ENCODE peak calls at places on chromosomes 16 and 17, in seven cellular contexts. X is uterus; Z is endodermal cell; Q is transverse colon; K is adrenal gland; I is CD8-positive, alpha-beta T cell; Y is left ventricle myocardium inferior. J is an unnamed sample. For H3K4me1, the result is how much of the 10 kb centered on the place peaks cover.

GRCh38 chr17:28612936-28613872 is 781 bp downstream of the RSKR start:
- DNase-seq in X (no peak), I (peak), Q (peak), Z (peak), K (no peak), Y (no peak), J (no peak)

GRCh38 chr16:73996624-73997339 is 299.8 kb upstream of the PSMD7 start:
- DNase-seq in Z (no peak), Q (peak), Y (no peak), K (no peak), X (no peak), I (no peak), J (no peak)

GRCh38 chr17:81733507-81734404 is 21.7 kb downstream of the SLC25A10 start:
- DNase-seq in Z (peak), K (peak), Y (peak), X (peak), Q (peak), I (peak), J (no peak)

GRCh38 chr16:65054457-65054856 is 67.4 kb downstream of the CDH11 start:
- DNase-seq in Y (no peak), X (no peak), Q (no peak), I (no peak), Z (no peak), K (no peak), J (no peak)

GRCh38 chr16:27285676-27286196 is 17.2 kb upstream of the NSMCE1 start:
- DNase-seq in I (no peak), Z (no peak), K (no peak), X (peak), Q (peak), Y (no peak), J (no peak)

GRCh38 chr17:64964796-64965195 is 45.5 kb upstream of the LRRC37A3 start:
- DNase-seq in Y (no peak), K (no peak), Q (no peak), Z (no peak), I (no peak), X (no peak), J (peak)

GRCh38 chr17:42560246-42560645 is 1.7 kb upstream of the COASY start:
- DNase-seq in X (no peak), Z (no peak), K (no peak), I (no peak), Q (no peak), Y (no peak), J (no peak)

GRCh38 chr16:84138824-84139627 is 6.0 kb downstream of the HSDL1 start:
- DNase-seq in Q (no peak), K (peak), I (no peak), Y (no peak), Z (no peak), X (no peak), J (peak)

GRCh38 chr16:68686905-68687304 is 41.8 kb downstream of the CDH3 start:
- DNase-seq in K (no peak), Y (no peak), Z (no peak), I (no peak), Q (no peak), X (no peak), J (no peak)

GRCh38 chr16:75420987-75421819 is 12.1 kb downstream of the CFDP1 start:
- DNase-seq in I (no peak), X (peak), K (peak), Y (peak), Z (peak), Q (peak), J (no peak)

GRCh38 chr17:82019905-82020873 is 2.5 kb downstream of the CENPX start:
- DNase-seq in Z (peak), Y (peak), Q (peak), K (no peak), I (peak), X (no peak), J (no peak)

GRCh38 chr17:28889996-28890395 is 7.5 kb downstream of the FLOT2 start:
- DNase-seq in Q (no peak), K (no peak), Z (no peak), I (no peak), X (no peak), Y (no peak), J (no peak)

GRCh38 chr17:33038740-33039139 is 47.1 kb downstream of the SPACA3 start:
- DNase-seq in Y (no peak), K (peak), Z (peak), I (no peak), Q (peak), X (peak), J (peak)

GRCh38 chr17:64092111-64092510 is 37.8 kb downstream of the ERN1 start:
- DNase-seq in Y (no peak), X (no peak), Q (no peak), I (no peak), Z (no peak), K (no peak), J (no peak)

GRCh38 chr16:5069854-5070253 is 1.8 kb upstream of the ALG1 start:
- DNase-seq in I (no peak), X (no peak), K (no peak), Z (no peak), Y (no peak), Q (no peak), J (no peak)

DNA sequence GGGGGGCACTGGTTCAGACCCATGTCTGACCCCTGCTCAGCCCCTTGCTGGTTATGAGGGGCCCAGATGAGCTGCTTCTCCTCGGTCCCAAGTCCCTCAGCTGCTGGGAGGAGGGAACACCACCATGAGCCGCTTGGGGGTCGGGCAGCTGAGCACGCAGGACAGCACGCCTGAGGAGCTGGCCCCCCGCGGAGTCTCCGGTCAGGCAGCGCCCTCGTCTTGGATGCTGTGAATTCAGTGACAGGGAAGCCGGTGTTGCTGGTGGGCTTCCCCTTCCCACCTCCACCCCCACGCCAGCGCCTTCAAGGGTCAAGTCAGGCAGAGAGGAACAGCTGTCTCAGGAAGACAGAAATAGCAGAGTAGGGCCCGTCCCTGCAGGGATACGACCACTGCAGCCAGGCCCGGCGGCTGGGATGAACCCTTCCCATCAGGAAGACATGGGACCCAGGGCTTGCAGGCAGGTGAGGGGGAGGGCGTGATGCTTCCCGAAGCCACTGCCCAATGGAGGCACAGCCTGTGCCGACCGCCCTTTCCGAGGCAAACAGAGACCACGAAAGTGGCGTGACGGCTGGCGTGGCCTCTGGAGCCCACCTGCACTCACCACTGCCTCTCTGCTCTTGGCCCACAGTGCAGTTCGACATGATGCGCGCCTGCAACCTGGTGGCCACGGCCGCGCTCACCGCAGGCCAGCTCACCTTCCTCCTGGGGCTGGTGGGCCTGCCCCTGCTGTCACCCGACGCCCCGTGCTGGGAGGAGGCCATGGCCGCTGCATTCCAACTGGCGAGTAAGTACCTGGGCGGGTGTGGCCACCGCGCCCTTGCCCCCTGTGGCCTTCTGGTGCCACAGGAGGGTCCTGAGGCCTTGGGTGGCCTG is 8.1 kb downstream of the TMEM204 start:
- DNase-seq in I (no peak), Q (no peak), K (no peak), X (no peak), Z (no peak), Y (no peak), J (no peak)
- H3K27ac ChIP-seq in I (no peak), Q (no peak), K (no peak), X (no peak), Z (no peak), Y (peak), J (no peak)

DNA sequence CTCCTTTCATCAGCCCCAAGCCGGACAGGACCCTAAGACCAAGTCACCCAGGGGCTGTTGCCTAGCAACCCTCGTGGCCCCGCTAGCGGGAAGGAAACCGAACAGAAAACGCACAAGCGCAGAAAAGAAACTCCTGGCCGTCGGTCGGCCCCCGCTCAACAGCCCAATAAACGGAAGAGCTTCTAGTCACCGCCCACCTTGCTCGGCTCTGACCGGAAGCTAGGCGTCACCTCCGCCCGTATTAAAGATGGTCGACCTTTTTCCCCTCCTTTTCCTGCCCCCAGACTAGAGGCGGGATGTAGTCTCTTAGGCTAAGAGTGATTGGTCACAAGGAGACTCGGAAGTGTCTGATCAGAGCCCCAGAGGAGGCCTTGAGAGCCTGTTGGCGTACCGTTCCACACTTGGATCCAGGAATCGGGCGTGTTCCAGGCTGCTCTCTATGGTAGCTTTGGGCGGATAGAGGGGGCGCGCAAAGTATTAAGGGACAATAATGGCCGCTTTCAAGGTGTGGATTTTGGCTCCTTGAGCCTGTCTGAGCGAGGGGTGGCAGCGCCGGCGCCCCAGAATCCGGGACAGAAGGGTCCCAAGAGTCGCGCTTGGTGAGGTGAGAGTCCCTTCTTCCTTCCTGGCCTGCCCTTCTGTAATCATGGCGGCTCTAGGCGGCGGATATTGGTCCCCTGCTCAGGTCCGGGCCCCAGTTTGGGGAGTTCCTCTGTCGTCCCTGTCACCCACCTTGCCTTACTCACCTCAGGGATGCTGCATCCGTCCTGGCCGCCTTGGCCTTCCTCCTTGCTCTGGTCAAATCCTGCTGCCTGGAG is at the start of the genes DHX38 and TXNL4B:
- DNase-seq in I (peak), Y (peak), Z (peak), X (peak), K (peak), Q (peak), J (peak)
- TF ChIP-seq CTCF in I (no peak), Y (no peak), Z (no peak), X (no peak), K (no peak), Q (no peak), J (no peak)

DNA sequence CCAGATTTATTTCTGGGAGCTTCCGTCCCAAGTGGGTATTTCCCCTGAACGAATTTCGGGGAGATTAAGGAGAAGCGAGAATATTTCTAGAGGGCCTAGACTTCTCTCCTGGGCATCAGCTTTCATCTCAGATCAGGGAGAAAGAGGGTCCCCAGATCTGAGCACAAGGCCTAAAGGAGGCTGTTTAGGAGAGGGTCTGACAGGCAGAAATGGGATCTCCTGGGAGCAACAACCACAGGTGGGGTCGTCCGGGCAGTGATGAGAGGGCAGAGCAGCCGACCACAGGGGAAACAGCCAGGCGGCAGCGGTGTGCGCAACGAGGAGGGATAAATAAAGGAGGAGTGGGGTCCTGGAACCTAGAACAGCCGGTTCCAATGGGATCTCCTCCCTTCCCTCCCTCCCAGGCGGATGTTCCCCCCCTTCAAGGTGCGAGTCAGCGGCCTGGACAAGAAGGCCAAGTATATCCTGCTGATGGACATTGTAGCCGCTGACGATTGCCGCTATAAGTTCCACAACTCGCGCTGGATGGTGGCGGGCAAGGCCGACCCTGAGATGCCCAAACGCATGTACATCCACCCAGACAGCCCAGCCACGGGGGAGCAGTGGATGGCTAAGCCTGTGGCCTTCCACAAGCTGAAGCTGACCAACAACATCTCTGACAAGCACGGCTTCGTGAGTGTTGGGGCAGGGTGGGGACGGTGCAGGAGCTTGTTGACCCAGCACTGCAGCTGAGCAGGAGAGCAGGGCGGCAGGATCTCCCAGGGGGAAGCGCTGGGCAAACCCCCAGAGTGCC is 1.8 kb downstream of the TBX2 start:
- DNase-seq in Z (peak), K (no peak), I (no peak), Y (no peak), X (peak), Q (no peak), J (peak)
- H3K4me1 ChIP-seq in Z (under half), K (under half), I (half or more), Y (half or more), X (under half), Q (half or more), J (under half)

DNA sequence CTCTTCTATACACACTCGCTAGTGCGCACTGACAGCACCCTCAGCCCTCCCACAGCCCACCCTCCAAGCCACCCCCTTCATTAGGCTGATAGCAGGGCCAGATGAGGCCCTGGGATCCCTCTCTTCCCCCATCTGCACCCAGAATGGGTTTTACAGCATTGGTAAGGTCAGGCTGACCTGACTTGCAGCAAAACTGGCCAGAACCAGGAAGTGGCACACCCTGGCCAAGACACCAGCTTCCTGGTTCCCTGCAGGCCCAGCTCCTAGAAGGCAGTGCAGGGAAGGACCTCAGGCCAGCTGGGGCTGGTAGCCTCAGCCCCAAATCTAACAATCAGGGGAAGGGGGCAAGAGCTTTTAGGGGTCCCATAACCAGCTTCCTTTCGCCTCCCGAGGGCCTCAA is 50.0 kb upstream of the MRPS23 start:
- DNase-seq in K (peak), Q (peak), Y (no peak), Z (no peak), X (peak), I (no peak), J (no peak)
- H3K27ac ChIP-seq in K (no peak), Q (peak), Y (peak), Z (peak), X (peak), I (no peak), J (no peak)

GRCh38 chr17:58577696-58578095 is 63.3 kb upstream of the MTMR4 start:
- DNase-seq in Q (peak), Z (peak), X (peak), I (peak), K (peak), Y (peak), J (peak)

GRCh38 chr17:58586009-58586408 is 71.6 kb upstream of the MTMR4 start:
- DNase-seq in Y (no peak), I (no peak), Q (no peak), K (no peak), Z (no peak), X (no peak), J (no peak)

GRCh38 chr17:58585554-58585953 is 71.1 kb upstream of the MTMR4 start:
- DNase-seq in K (no peak), Q (no peak), Y (no peak), X (no peak), Z (no peak), I (no peak), J (no peak)

GRCh38 chr17:58587713-58588117 is 73.3 kb upstream of the MTMR4 start:
- DNase-seq in Y (peak), X (peak), Q (peak), K (peak), Z (peak), I (peak), J (no peak)

DNA sequence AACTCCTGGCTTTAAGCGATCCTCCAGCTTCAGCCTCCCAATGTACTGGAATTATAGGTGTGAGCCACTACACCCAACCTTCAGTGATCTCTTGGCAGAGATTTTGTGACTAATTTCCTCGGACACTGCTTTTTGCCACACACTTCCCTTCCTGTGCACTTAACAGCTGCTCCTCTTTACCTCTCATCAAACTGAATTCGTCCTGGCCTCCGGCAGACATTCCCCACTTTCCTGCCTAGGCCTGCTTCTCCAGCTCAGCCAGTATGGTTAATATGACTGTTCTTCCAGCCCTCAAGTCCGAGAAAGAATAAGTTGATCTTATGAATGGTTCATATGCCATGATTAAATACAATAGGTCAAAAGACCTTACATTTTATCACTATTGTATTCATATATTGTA is 69.0 kb upstream of the MTMR4 start:
- DNase-seq in Y (no peak), I (no peak), X (no peak), Q (no peak), Z (no peak), K (no peak), J (no peak)
- TF ChIP-seq CTCF in Y (no peak), I (no peak), X (no peak), Q (no peak), Z (no peak), K (no peak), J (no peak)

DNA sequence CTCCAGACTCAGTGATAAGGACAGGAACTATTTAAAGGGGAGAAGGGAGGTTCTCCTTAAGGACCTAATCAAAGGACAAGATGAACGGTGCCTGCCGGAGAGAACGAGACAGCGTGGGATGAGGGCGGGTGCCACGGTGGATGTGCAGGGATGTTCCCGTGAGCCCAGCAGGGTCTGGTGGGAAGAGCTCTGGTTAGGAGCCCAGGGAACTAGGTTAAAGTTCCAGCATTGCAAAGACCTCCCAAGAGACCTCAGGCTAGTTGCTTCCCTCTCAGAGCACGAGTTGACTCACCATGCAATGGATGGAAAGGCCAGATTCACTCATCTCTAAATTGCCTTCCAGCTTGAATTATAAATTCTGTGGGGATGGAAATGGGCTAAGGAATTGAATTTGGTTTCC is 14.7 kb downstream of the CCR7 start:
- DNase-seq in Y (peak), K (peak), I (peak), Z (peak), X (peak), Q (peak), J (peak)
- H3K4me1 ChIP-seq in Y (half or more), K (under half), I (half or more), Z (under half), X (under half), Q (half or more), J (half or more)

DNA sequence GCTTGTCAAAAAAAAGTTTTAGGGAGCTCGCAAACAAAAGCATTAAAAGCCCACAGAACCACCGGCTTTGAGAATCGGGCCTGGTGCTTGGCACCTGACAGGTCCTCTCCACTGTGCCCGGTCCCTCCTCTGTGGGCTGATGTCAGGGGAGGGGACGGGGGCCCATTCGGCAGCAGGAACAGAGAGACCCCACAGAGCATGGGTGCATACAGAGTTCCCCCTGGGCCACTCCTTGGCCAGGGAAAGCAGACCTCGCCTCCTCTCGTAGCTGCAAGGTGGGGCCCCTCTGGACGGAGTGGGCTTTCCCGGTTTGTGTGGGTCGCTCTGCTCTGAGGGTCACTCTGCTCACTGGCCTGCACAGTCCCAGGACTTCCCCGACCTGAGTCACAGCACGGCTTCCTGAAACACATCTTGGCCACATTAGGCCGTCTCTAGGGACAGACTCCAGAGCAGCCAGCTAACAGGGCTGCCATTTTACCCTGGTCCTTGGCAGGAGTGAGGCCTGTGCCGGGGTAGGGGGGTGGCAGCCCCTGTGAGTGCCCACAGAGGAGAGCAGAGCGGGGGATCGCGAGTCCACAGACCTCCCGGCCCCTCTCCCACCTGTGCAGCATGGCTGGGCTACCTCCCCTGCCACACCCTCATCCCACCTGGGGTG is 11.1 kb downstream of the CBFA2T3 start:
- DNase-seq in Y (no peak), K (no peak), X (no peak), Z (no peak), I (no peak), Q (no peak), J (no peak)
- H3K27ac ChIP-seq in Y (no peak), K (no peak), X (no peak), Z (no peak), I (no peak), Q (no peak), J (no peak)